ENCODE peak calls at places on chromosomes 12 and 14, in six cellular contexts. W, B, A, D, O and J are unnamed samples.

GRCh38 chr14:105937253-105938054 is 411.1 kb downstream of the TMEM121 start:
- DNase-seq in W (no peak), B (peak; percentile 59), A (no peak), O (no peak), D (no peak), J (no peak)

GRCh38 chr12:662541-663292 is 528 bp downstream of the NINJ2 start:
- DNase-seq in D (no peak), W (no peak), O (no peak), A (peak; percentile 43), B (no peak), J (no peak)

GRCh38 chr12:66195242-66195641 is 6.2 kb downstream of the IRAK3 start:
- DNase-seq in W (no peak), A (no peak), O (no peak), D (no peak), B (no peak), J (no peak)

GRCh38 chr14:34003052-34003668 is 52.3 kb upstream of the EGLN3 start:
- DNase-seq in O (no peak), D (no peak), W (peak; percentile 25), A (no peak), B (no peak), J (no peak)

GRCh38 chr12:64522316-64522715 is 70.4 kb downstream of the TBK1 start:
- DNase-seq in W (peak; percentile 54), O (peak; percentile 20), B (no peak), A (peak; percentile 42), D (no peak), J (no peak)

GRCh38 chr12:131421506-131422184 is 289.2 kb upstream of the SFSWAP start:
- DNase-seq in A (no peak), B (no peak), D (no peak), W (no peak), O (no peak), J (no peak)

GRCh38 chr12:106226884-106227640 is 20.8 kb downstream of the CKAP4 start:
- DNase-seq in A (peak; percentile 84), D (no peak), B (peak; percentile 49), W (peak; percentile 57), O (peak; percentile 56), J (peak; percentile 66)

GRCh38 chr12:27513155-27513824 is 10.7 kb upstream of the PPFIBP1 start:
- DNase-seq in D (no peak), O (no peak), A (no peak), B (peak; percentile 23), W (no peak), J (no peak)

GRCh38 chr14:101862177-101862576 is 100.7 kb downstream of the PPP2R5C start:
- DNase-seq in W (peak; percentile 29), B (no peak), D (no peak), O (no peak), A (no peak), J (no peak)

GRCh38 chr12:1800646-1801284 is 19.6 kb upstream of the LRTM2 start:
- DNase-seq in W (no peak), A (no peak), O (peak; percentile 72), B (peak; percentile 79), D (peak; percentile 22), J (peak; percentile 61)

GRCh38 chr12:124993568-124994434 is at the start of gene BRI3BP:
- DNase-seq in D (peak; percentile 33), B (peak; percentile 52), W (peak; percentile 23), A (peak; percentile 80), O (peak; percentile 79), J (peak; percentile 61)

GRCh38 chr14:23704890-23705289 is 68.7 kb downstream of the DHRS2 start:
- DNase-seq in A (no peak), D (no peak), W (no peak), B (no peak), O (no peak), J (no peak)

GRCh38 chr12:68665016-68665569 is 21.7 kb upstream of the NUP107 start:
- DNase-seq in D (no peak), B (no peak), W (no peak), O (no peak), A (no peak), J (no peak)

GRCh38 chr14:104864267-104865068 is 600 bp upstream of the CEP170B start:
- DNase-seq in D (peak; percentile 56), A (peak; percentile 46), W (no peak), B (peak; percentile 82), O (no peak), J (no peak)

GRCh38 chr12:16347391-16348298 is at the start of gene MGST1:
- DNase-seq in O (peak; percentile 24), A (peak; percentile 27), B (peak; percentile 94), W (no peak), D (peak; percentile 76), J (no peak)

GRCh38 chr12:111406474-111407370 is 999 bp downstream of the SH2B3 start:
- DNase-seq in W (no peak), O (peak; percentile 63), B (peak; percentile 40), A (peak; percentile 36), D (no peak), J (no peak)

GRCh38 chr12:13273097-13273496 is 76.6 kb downstream of the EMP1 start:
- DNase-seq in W (no peak), O (no peak), D (no peak), A (no peak), B (no peak), J (no peak)